ENCODE peak calls at places on chromosomes 7 and 10, in four cellular contexts. Z is CD14-positive monocyte, W is endothelial cell of umbilical vein, G is prostate gland. O is an unnamed sample.

GRCh38 chr7:151363182-151363581 is 21.6 kb downstream of the NUB1 start:
- DNase-seq in Z (no peak), W (no peak), G (no peak), O (no peak)

GRCh38 chr10:67883710-67884312 is 645 bp upstream of the SIRT1 start:
- DNase-seq in Z (no peak), W (no peak), G (peak), O (no peak)

GRCh38 chr10:118965636-118966035 is 63.9 kb upstream of the NANOS1 start:
- DNase-seq in Z (no peak), W (no peak), G (no peak), O (no peak)

GRCh38 chr10:52066383-52066782 is 247.7 kb upstream of the DKK1 start:
- DNase-seq in Z (no peak), W (no peak), G (no peak), O (peak)

GRCh38 chr10:78178940-78179339 is 145.3 kb downstream of the RPS24 start:
- DNase-seq in Z (no peak), W (no peak), G (no peak), O (no peak)

GRCh38 chr10:111098679-111099437 is 22.0 kb downstream of the ADRA2A start:
- DNase-seq in Z (no peak), W (no peak), G (no peak), O (no peak)

GRCh38 chr7:134755422-134756022 is 23.9 kb upstream of the CALD1 start:
- DNase-seq in Z (no peak), W (peak), G (no peak), O (no peak)

GRCh38 chr7:135308583-135309327 is 75.1 kb downstream of the STRA8 start:
- DNase-seq in Z (no peak), W (no peak), G (no peak), O (no peak)

GRCh38 chr7:93574646-93575554 is at the start of gene CALCR:
- DNase-seq in Z (no peak), W (no peak), G (no peak), O (no peak)

GRCh38 chr7:30566596-30566995 is 28.1 kb upstream of the GARS1 start:
- DNase-seq in Z (no peak), W (no peak), G (no peak), O (no peak)

GRCh38 chr7:16479587-16479986 is 14.0 kb upstream of the SOSTDC1 start:
- DNase-seq in Z (no peak), W (no peak), G (no peak), O (no peak)

GRCh38 chr7:43639858-43640491 is 57.1 kb downstream of the STK17A start:
- DNase-seq in Z (no peak), W (peak), G (no peak), O (no peak)

GRCh38 chr10:61822781-61823230 is 78.7 kb upstream of the ARID5B start:
- DNase-seq in Z (no peak), W (no peak), G (no peak), O (no peak)

GRCh38 chr10:80513106-80513505 is 24.6 kb upstream of the SH2D4B start:
- DNase-seq in Z (peak), W (no peak), G (no peak), O (no peak)

GRCh38 chr7:146773506-146773905 is 656.9 kb downstream of the CNTNAP2 start:
- DNase-seq in Z (no peak), W (no peak), G (no peak), O (no peak)

O was measured in trophoblast cell.